ENCODE peak calls at places on chromosomes 12 and 14, in five cellular contexts. E is uterus, R is lower leg skin, C is tibial nerve, M is HepG2. W is an unnamed sample.

GRCh38 chr14:71187633-71188356 is 280.5 kb downstream of the PCNX1 start:
- DNase-seq in E (no peak), R (no peak), C (no peak), M (no peak), W (no peak)

GRCh38 chr14:24241829-24242443 is 487 bp downstream of the TINF2 start:
- DNase-seq in E (peak), R (no peak), C (peak), M (peak), W (peak)

GRCh38 chr14:91835197-91835919 is 32.0 kb downstream of the TC2N start:
- DNase-seq in E (no peak), R (no peak), C (no peak), M (no peak), W (peak)

GRCh38 chr14:80356413-80356812 is 145.1 kb upstream of the DIO2 start:
- DNase-seq in E (no peak), R (no peak), C (no peak), M (peak), W (no peak)

GRCh38 chr12:27627123-27627835 is 69.0 kb upstream of the REP15 start:
- DNase-seq in E (peak), R (no peak), C (peak), M (no peak), W (no peak)

GRCh38 chr14:58059121-58059520 is 92.9 kb downstream of the ARMH4 start:
- DNase-seq in E (no peak), R (no peak), C (no peak), M (no peak), W (no peak)

GRCh38 chr14:20811994-20812393 is 9.3 kb upstream of the RNASE1 start:
- DNase-seq in E (no peak), R (no peak), C (no peak), M (no peak), W (no peak)

GRCh38 chr12:91111366-91112321 is at the start of gene LUM:
- DNase-seq in E (peak), R (peak), C (peak), M (no peak), W (no peak)

GRCh38 chr14:68791078-68791983 is 1.5 kb downstream of the ZFP36L1 start:
- DNase-seq in E (peak), R (peak), C (no peak), M (no peak), W (no peak)

GRCh38 chr12:61896436-61896835 is 363.8 kb upstream of the USP15 start:
- DNase-seq in E (no peak), R (no peak), C (no peak), M (no peak), W (no peak)

GRCh38 chr12:104737113-104737512 is 221.0 kb downstream of the SLC41A2 start:
- DNase-seq in E (no peak), R (no peak), C (no peak), M (no peak), W (no peak)

GRCh38 chr12:1594045-1594294 is 411 bp downstream of the FBXL14 start:
- DNase-seq in E (peak), R (no peak), C (no peak), M (no peak), W (peak)

GRCh38 chr14:51157012-51157411 is 62.1 kb upstream of the TRIM9 start:
- DNase-seq in E (no peak), R (no peak), C (no peak), M (peak), W (no peak)

GRCh38 chr12:20220339-20220738 is 148.0 kb upstream of the PDE3A start:
- DNase-seq in E (no peak), R (no peak), C (no peak), M (no peak), W (no peak)

GRCh38 chr12:84696281-84696680 is 216.3 kb downstream of the SLC6A15 start:
- DNase-seq in E (no peak), R (no peak), C (no peak), M (no peak), W (no peak)

GRCh38 chr14:22641851-22642250 is 2.3 kb downstream of the OR6J1 start:
- DNase-seq in E (no peak), R (no peak), C (no peak), M (no peak), W (no peak)

GRCh38 chr12:10503460-10503859 is 2.2 kb upstream of the EIF2S3B start:
- DNase-seq in E (no peak), R (no peak), C (no peak), M (no peak), W (no peak)

GRCh38 chr14:20035938-20036337 is at the start of gene OR4K13:
- DNase-seq in E (no peak), R (no peak), C (no peak), M (no peak), W (no peak)

GRCh38 chr12:30320561-30320960 is 375.1 kb downstream of the IPO8 start:
- DNase-seq in E (no peak), R (no peak), C (no peak), M (no peak), W (no peak)

GRCh38 chr12:30323008-30323407 is 372.7 kb downstream of the IPO8 start:
- DNase-seq in E (no peak), R (no peak), C (no peak), M (no peak), W (no peak)
- TF ChIP-seq CTCF in E (no peak), R (no peak), C (no peak), M (peak), W (no peak)

GRCh38 chr14:93212432-93212831 is 5.4 kb downstream of the UBR7 start:
- DNase-seq in E (no peak), R (no peak), C (no peak), M (no peak), W (no peak)

GRCh38 chr14:93207468-93208308 is 632 bp downstream of the UBR7 start:
- DNase-seq in E (no peak), R (no peak), C (peak), M (no peak), W (no peak)

GRCh38 chr14:93201155-93201704 is 5.6 kb downstream of the GON7 start:
- DNase-seq in E (no peak), R (no peak), C (no peak), M (no peak), W (no peak)

GRCh38 chr14:93206793-93207467 is at the start of the genes GON7 and UBR7:
- DNase-seq in E (peak), R (peak), C (peak), M (peak), W (peak)
- TF ChIP-seq POLR2A in E (peak), R (no peak), C (peak), M (peak), W (peak)

GRCh38 chr12:49673446-49674317 is 33.5 kb downstream of the FMNL3 start:
- DNase-seq in E (peak), R (peak), C (peak), M (peak), W (peak)
- TF ChIP-seq CTCF in E (peak), R (peak), C (peak), M (no peak), W (peak)

GRCh38 chr12:93677195-93678064 is at the start of gene CRADD:
- DNase-seq in E (peak), R (peak), C (peak), M (peak), W (peak)
- TF ChIP-seq POLR2A in E (peak), R (no peak), C (peak), M (peak), W (peak)

GRCh38 chr12:124391340-124392261 is 96.7 kb downstream of the RFLNA start:
- DNase-seq in E (peak), R (no peak), C (peak), M (no peak), W (no peak)

GRCh38 chr12:124390442-124391116 is 95.7 kb downstream of the RFLNA start:
- DNase-seq in E (peak), R (no peak), C (no peak), M (no peak), W (no peak)

GRCh38 chr12:124392991-124393790 is 98.3 kb downstream of the RFLNA start:
- DNase-seq in E (peak), R (no peak), C (peak), M (no peak), W (peak)

GRCh38 chr12:124393831-124394230 is 98.9 kb downstream of the RFLNA start:
- DNase-seq in E (no peak), R (no peak), C (no peak), M (no peak), W (no peak)

GRCh38 chr12:124392271-124392990 is 97.5 kb downstream of the RFLNA start:
- DNase-seq in E (peak), R (no peak), C (no peak), M (no peak), W (no peak)
- TF ChIP-seq CTCF in E (peak), R (no peak), C (peak), M (peak), W (no peak)

GRCh38 chr12:31324845-31325523 is 966 bp downstream of the SINHCAF start:
- DNase-seq in E (peak), R (peak), C (peak), M (no peak), W (peak)
- TF ChIP-seq POLR2A in E (peak), R (no peak), C (no peak), M (peak), W (no peak)